ENCODE peak calls at places on chromosomes 11 and 22, in seven cellular contexts. E, T, C, G, P, S and L are unnamed samples.

GRCh38 chr22:41781508-41781906 is 19.0 kb upstream of the CCDC134 start:
- DNase-seq in E (no peak), T (no peak), C (no peak), G (no peak), P (no peak), S (peak; percentile 43), L (no peak)

GRCh38 chr11:22832315-22833041 is 2.9 kb upstream of the SVIP start:
- DNase-seq in E (no peak), T (no peak), C (peak; percentile 10), G (no peak), P (no peak), S (peak; percentile 16), L (no peak)

GRCh38 chr22:49585695-49586243 is 241.9 kb downstream of the BRD1 start:
- DNase-seq in E (no peak), T (no peak), C (no peak), G (no peak), P (no peak), S (no peak), L (no peak)

GRCh38 chr11:60169264-60169915 is 13.5 kb downstream of the MS4A6A start:
- DNase-seq in E (no peak), T (no peak), C (peak; percentile 1), G (no peak), P (peak; percentile 33), S (peak; percentile 67), L (peak; percentile 38)

GRCh38 chr11:104151404-104152204 is 12.3 kb downstream of the PDGFD start:
- DNase-seq in E (no peak), T (no peak), C (peak; percentile 9), G (no peak), P (no peak), S (peak; percentile 21), L (no peak)

GRCh38 chr11:13143486-13144297 is 133.9 kb upstream of the BMAL1 start:
- DNase-seq in E (no peak), T (no peak), C (no peak), G (no peak), P (no peak), S (no peak), L (no peak)

GRCh38 chr11:3109921-3110706 is 52.9 kb upstream of the CARS1 start:
- DNase-seq in E (no peak), T (peak; percentile 67), C (peak; percentile 39), G (peak; percentile 44), P (no peak), S (no peak), L (no peak)

GRCh38 chr11:122180435-122180834 is 64.4 kb upstream of the BLID start:
- DNase-seq in E (no peak), T (no peak), C (peak; percentile 99), G (no peak), P (no peak), S (peak; percentile 98), L (no peak)

GRCh38 chr11:61152816-61153592 is 8.2 kb downstream of the VPS37C start:
- DNase-seq in E (no peak), T (no peak), C (peak; percentile 89), G (no peak), P (no peak), S (peak; percentile 95), L (no peak)

GRCh38 chr11:3841426-3842304 is 906 bp upstream of the RHOG start:
- DNase-seq in E (peak; percentile 70), T (peak; percentile 97), C (peak; percentile 92), G (no peak), P (peak; percentile 79), S (peak; percentile 63), L (peak; percentile 93)

GRCh38 chr11:86923993-86924766 is 31.0 kb downstream of the FZD4 start:
- DNase-seq in E (no peak), T (no peak), C (no peak), G (no peak), P (no peak), S (peak; percentile 99), L (no peak)

GRCh38 chr22:22886546-22886945 is 1.1 kb upstream of the IGLL5 start:
- DNase-seq in E (no peak), T (no peak), C (no peak), G (no peak), P (no peak), S (no peak), L (no peak)

GRCh38 chr11:128318856-128319474 is 268.4 kb downstream of the ETS1 start:
- DNase-seq in E (no peak), T (peak; percentile 91), C (peak; percentile 36), G (peak; percentile 76), P (no peak), S (no peak), L (peak; percentile 77)

GRCh38 chr22:47656806-47657205 is 894.4 kb downstream of the TBC1D22A start:
- DNase-seq in E (no peak), T (no peak), C (no peak), G (no peak), P (no peak), S (no peak), L (no peak)

GRCh38 chr11:127815316-127815715 is 772.0 kb downstream of the ETS1 start:
- DNase-seq in E (no peak), T (no peak), C (no peak), G (no peak), P (no peak), S (no peak), L (no peak)

GRCh38 chr22:44918925-44919392 is 90.8 kb downstream of the PHF21B start:
- DNase-seq in E (no peak), T (no peak), C (no peak), G (no peak), P (no peak), S (no peak), L (no peak)

GRCh38 chr22:36461665-36462474 is 19.6 kb downstream of the TXN2 start:
- DNase-seq in E (no peak), T (no peak), C (peak; percentile 98), G (no peak), P (no peak), S (peak; percentile 97), L (no peak)

GRCh38 chr11:32584921-32585320 is 1.3 kb downstream of the EIF3M start:
- DNase-seq in E (no peak), T (no peak), C (peak; percentile 5), G (no peak), P (no peak), S (no peak), L (no peak)

GRCh38 chr11:122342089-122342749 is 226.2 kb upstream of the BLID start:
- DNase-seq in E (no peak), T (no peak), C (no peak), G (no peak), P (no peak), S (peak; percentile 33), L (no peak)

GRCh38 chr11:129700701-129701100 is 114.9 kb upstream of the TMEM45B start:
- DNase-seq in E (no peak), T (no peak), C (no peak), G (no peak), P (no peak), S (no peak), L (no peak)

GRCh38 chr22:20118572-20119020 is 1.6 kb upstream of the TRMT2A start:
- DNase-seq in E (no peak), T (peak; percentile 52), C (no peak), G (no peak), P (no peak), S (no peak), L (no peak)

GRCh38 chr11:46322759-46323158 is 24.5 kb upstream of the DGKZ start:
- DNase-seq in E (no peak), T (no peak), C (peak; percentile 42), G (no peak), P (no peak), S (no peak), L (no peak)

GRCh38 chr22:41862530-41863266 is 29.8 kb downstream of the SREBF2 start:
- DNase-seq in E (no peak), T (no peak), C (peak; percentile 10), G (peak; percentile 69), P (no peak), S (no peak), L (peak; percentile 72)

GRCh38 chr22:42621505-42622002 is 6.9 kb upstream of the POLDIP3 start:
- DNase-seq in E (no peak), T (peak; percentile 67), C (peak; percentile 82), G (peak; percentile 64), P (peak; percentile 51), S (peak; percentile 69), L (peak; percentile 60)

GRCh38 chr11:119797736-119798135 is 68.7 kb upstream of the NECTIN1 start:
- DNase-seq in E (no peak), T (no peak), C (no peak), G (no peak), P (no peak), S (no peak), L (no peak)

GRCh38 chr11:65500262-65501004 is 1.6 kb downstream of the MALAT1 start:
- DNase-seq in E (no peak), T (no peak), C (peak; percentile 59), G (peak; percentile 55), P (no peak), S (no peak), L (peak; percentile 55)

GRCh38 chr11:88404932-88405710 is 67.6 kb upstream of the CTSC start:
- DNase-seq in E (no peak), T (no peak), C (no peak), G (no peak), P (no peak), S (peak; percentile 57), L (no peak)

GRCh38 chr11:84865791-84866535 is 761.2 kb downstream of the DLG2 start:
- DNase-seq in E (no peak), T (no peak), C (no peak), G (no peak), P (no peak), S (peak; percentile 33), L (no peak)

GRCh38 chr22:16774911-16775529 is 50.2 kb downstream of the XKR3 start:
- DNase-seq in E (no peak), T (no peak), C (no peak), G (no peak), P (no peak), S (no peak), L (no peak)

GRCh38 chr11:72710278-72710677 is 36.1 kb upstream of the PDE2A start:
- DNase-seq in E (no peak), T (no peak), C (no peak), G (no peak), P (no peak), S (no peak), L (no peak)

GRCh38 chr11:1402776-1403620 is 13.3 kb downstream of the BRSK2 start:
- DNase-seq in E (no peak), T (no peak), C (no peak), G (no peak), P (no peak), S (no peak), L (no peak)

GRCh38 chr22:41825376-41825775 is 7.5 kb upstream of the SREBF2 start:
- DNase-seq in E (no peak), T (no peak), C (no peak), G (no peak), P (no peak), S (no peak), L (no peak)

GRCh38 chr22:44096736-44097135 is 72.6 kb downstream of the PARVB start:
- DNase-seq in E (no peak), T (no peak), C (no peak), G (no peak), P (no peak), S (no peak), L (no peak)

GRCh38 chr11:77547863-77548551 is 41.7 kb upstream of the AQP11 start:
- DNase-seq in E (peak; percentile 8), T (no peak), C (peak; percentile 65), G (peak; percentile 10), P (peak; percentile 18), S (peak; percentile 70), L (no peak)